ENCODE peak calls at places on chromosomes 13 and 19, in eight cellular contexts. T is astrocyte of the cerebellum, L is A549, U is IMR-90, Z is osteoblast, F is AG10803, N is HFF-Myc, Y is cardiac fibroblast. D is an unnamed sample.

GRCh38 chr13:76928456-76928855 is 19.9 kb upstream of the ACOD1 start:
- DNase-seq in N (no peak), Y (no peak), L (no peak), U (peak), Z (no peak), F (no peak), T (no peak), D (no peak)

GRCh38 chr13:98466634-98467236 is 110.2 kb downstream of the STK24 start:
- DNase-seq in L (peak), Z (peak), F (peak), N (no peak), U (peak), Y (peak), T (no peak), D (no peak)

GRCh38 chr13:89205856-89206255 is 1534.7 kb downstream of the SLITRK5 start:
- DNase-seq in F (no peak), L (no peak), Z (no peak), T (no peak), Y (no peak), N (no peak), U (no peak), D (no peak)

GRCh38 chr13:51262501-51263211 is 40.5 kb downstream of the FAM124A start:
- DNase-seq in L (no peak), U (no peak), F (no peak), N (no peak), Y (peak), Z (no peak), T (no peak), D (no peak)

GRCh38 chr19:17020823-17021222 is 5.8 kb downstream of the CPAMD8 start:
- DNase-seq in N (no peak), T (no peak), L (peak), F (no peak), U (no peak), Y (peak), Z (peak), D (no peak)

GRCh38 chr19:10116866-10117616 is 2.7 kb downstream of the EIF3G start:
- DNase-seq in Z (peak), N (no peak), L (no peak), F (no peak), Y (no peak), T (no peak), U (no peak), D (no peak)

GRCh38 chr13:33757713-33758112 is 60.2 kb upstream of the RFC3 start:
- DNase-seq in U (no peak), F (no peak), L (no peak), T (no peak), N (no peak), Z (no peak), Y (no peak), D (no peak)

GRCh38 chr13:99830931-99831330 is 140.6 kb downstream of the ZIC5 start:
- DNase-seq in T (no peak), L (no peak), Z (no peak), F (no peak), Y (no peak), U (no peak), N (no peak), D (no peak)

GRCh38 chr19:1590641-1591397 is 1.8 kb downstream of the MBD3 start:
- DNase-seq in U (no peak), N (no peak), Y (peak), Z (peak), L (peak), F (no peak), T (no peak), D (no peak)

GRCh38 chr13:98548230-98548629 is 28.7 kb downstream of the STK24 start:
- DNase-seq in Y (peak), Z (no peak), U (peak), T (no peak), L (no peak), N (no peak), F (no peak), D (no peak)

GRCh38 chr19:42250666-42251531 is 4.0 kb downstream of the ERF start:
- DNase-seq in L (no peak), T (no peak), U (peak), F (peak), N (no peak), Y (peak), Z (peak), D (no peak)

GRCh38 chr13:80408270-80408669 is 67.3 kb upstream of the SPRY2 start:
- DNase-seq in N (no peak), U (no peak), L (peak), Y (no peak), T (no peak), Z (peak), F (no peak), D (no peak)

GRCh38 chr13:30872685-30873443 is 33.2 kb upstream of the MEDAG start:
- DNase-seq in Z (peak), N (peak), U (peak), T (peak), L (no peak), Y (peak), F (peak), D (no peak)

GRCh38 chr13:25375727-25376358 is 4.1 kb downstream of the ATP8A2 start:
- DNase-seq in L (peak), Y (peak), N (peak), U (peak), T (peak), Z (peak), F (peak), D (no peak)

GRCh38 chr19:41914906-41915247 is 13.4 kb downstream of the ERFL start:
- DNase-seq in Z (no peak), T (no peak), F (no peak), Y (no peak), N (no peak), U (no peak), L (no peak), D (no peak)

GRCh38 chr19:38062959-38063786 is 156.2 kb downstream of the SIPA1L3 start:
- DNase-seq in L (no peak), U (peak), Y (no peak), F (no peak), T (no peak), N (peak), Z (no peak), D (no peak)

GRCh38 chr19:36213793-36214387 is 575 bp downstream of the ZNF565 start:
- DNase-seq in N (no peak), Z (peak), L (no peak), T (no peak), F (peak), Y (no peak), U (peak), D (no peak)

GRCh38 chr13:35092251-35092650 is 150.2 kb downstream of the NBEA start:
- DNase-seq in L (no peak), T (no peak), Y (no peak), Z (no peak), N (no peak), F (no peak), U (no peak), D (no peak)

GRCh38 chr13:39815345-39816111 is 160.1 kb downstream of the COG6 start:
- DNase-seq in Y (peak), U (no peak), F (no peak), N (no peak), Z (no peak), T (no peak), L (no peak), D (no peak)

GRCh38 chr13:49457221-49457620 is 13.1 kb downstream of the SETDB2 start:
- DNase-seq in F (peak), Y (peak), L (no peak), U (peak), Z (no peak), N (no peak), T (no peak), D (no peak)

GRCh38 chr13:28459911-28460310 is 35.0 kb downstream of the FLT1 start:
- DNase-seq in F (no peak), N (no peak), L (no peak), U (no peak), Z (no peak), Y (no peak), T (no peak), D (no peak)

GRCh38 chr19:29696045-29696682 is 18.9 kb downstream of the C19orf12 start:
- DNase-seq in Y (no peak), T (no peak), F (no peak), U (no peak), N (no peak), Z (no peak), L (no peak), D (no peak)

GRCh38 chr13:44770951-44771350 is 194.8 kb upstream of the TSC22D1 start:
- DNase-seq in N (no peak), F (no peak), U (no peak), T (no peak), L (no peak), Y (no peak), Z (peak), D (no peak)

GRCh38 chr19:3137139-3137538 is 1.3 kb downstream of the GNA15 start:
- DNase-seq in F (no peak), L (no peak), Z (peak), N (no peak), Y (no peak), U (no peak), T (no peak), D (no peak)

GRCh38 chr19:13044160-13044853 is 49.0 kb downstream of the NFIX start:
- DNase-seq in Y (peak), N (no peak), L (no peak), F (no peak), U (peak), T (peak), Z (peak), D (peak)

GRCh38 chr13:60759499-60759898 is 362.5 kb downstream of the TDRD3 start:
- DNase-seq in N (no peak), Z (no peak), T (peak), Y (peak), U (no peak), L (peak), F (no peak), D (no peak)

GRCh38 chr13:112392719-112393118 is 16.6 kb downstream of the SPACA7 start:
- DNase-seq in L (no peak), Y (no peak), Z (peak), U (no peak), T (no peak), N (no peak), F (no peak), D (no peak)

GRCh38 chr13:56356690-56357089 is 784.0 kb upstream of the PRR20A start:
- DNase-seq in T (no peak), F (no peak), Z (no peak), N (no peak), Y (no peak), U (no peak), L (no peak), D (no peak)

GRCh38 chr13:27792393-27793218 is at the start of gene GSX1:
- DNase-seq in Z (peak), N (peak), L (peak), Y (peak), T (peak), U (peak), F (peak), D (peak)

GRCh38 chr19:31351212-31352193 is 2.3 kb upstream of the TSHZ3 start:
- DNase-seq in L (peak), Z (peak), N (no peak), U (peak), F (peak), Y (peak), T (no peak), D (no peak)

GRCh38 chr19:47253467-47253881 is 2.9 kb upstream of the CCDC9 start:
- DNase-seq in Z (peak), U (peak), N (no peak), L (peak), Y (peak), F (peak), T (peak), D (no peak)

GRCh38 chr19:47284324-47284899 is 9.7 kb downstream of the INAFM1 start:
- DNase-seq in U (peak), F (peak), Z (peak), T (no peak), L (peak), Y (peak), N (peak), D (no peak)

DNA sequence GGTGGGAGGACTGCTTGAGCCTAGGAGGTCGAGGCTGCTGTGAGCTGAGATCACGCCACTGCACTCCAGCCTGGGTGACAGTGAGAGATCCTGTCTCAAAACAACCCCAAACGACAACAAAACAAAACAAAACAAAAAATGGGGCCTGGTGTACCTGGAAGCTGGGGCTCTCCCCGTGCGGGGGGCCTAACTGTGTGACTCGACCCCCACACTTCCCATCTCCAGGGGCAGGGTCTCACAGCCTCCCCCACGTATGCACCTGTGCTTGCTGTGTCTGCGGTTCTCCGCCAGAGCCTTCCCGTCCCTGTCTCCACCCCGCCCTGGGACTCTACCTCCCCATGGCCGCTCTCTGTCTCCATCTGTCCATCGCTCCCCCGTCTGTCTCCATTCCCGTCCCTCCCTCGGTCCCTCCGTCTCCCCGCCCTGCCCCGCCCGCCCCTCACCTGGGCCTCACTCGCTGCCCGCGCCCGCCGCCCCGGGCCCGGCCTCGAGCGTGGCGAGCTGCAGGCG is 758 bp downstream of the TMEM238 start:
- DNase-seq in T (no peak), Z (no peak), Y (no peak), N (no peak), F (no peak), L (no peak), U (no peak), D (no peak)
- TF ChIP-seq CTCF in T (no peak), Z (no peak), Y (no peak), N (no peak), F (no peak), L (no peak), U (no peak), D (no peak)

GRCh38 chr13:53201454-53202225 is 173.0 kb downstream of the OLFM4 start:
- DNase-seq in N (no peak), U (no peak), Z (peak), L (no peak), Y (no peak), F (no peak), T (no peak), D (no peak)
- TF ChIP-seq CTCF in N (no peak), U (no peak), Z (no peak), L (no peak), Y (no peak), F (no peak), T (peak), D (no peak)

DNA sequence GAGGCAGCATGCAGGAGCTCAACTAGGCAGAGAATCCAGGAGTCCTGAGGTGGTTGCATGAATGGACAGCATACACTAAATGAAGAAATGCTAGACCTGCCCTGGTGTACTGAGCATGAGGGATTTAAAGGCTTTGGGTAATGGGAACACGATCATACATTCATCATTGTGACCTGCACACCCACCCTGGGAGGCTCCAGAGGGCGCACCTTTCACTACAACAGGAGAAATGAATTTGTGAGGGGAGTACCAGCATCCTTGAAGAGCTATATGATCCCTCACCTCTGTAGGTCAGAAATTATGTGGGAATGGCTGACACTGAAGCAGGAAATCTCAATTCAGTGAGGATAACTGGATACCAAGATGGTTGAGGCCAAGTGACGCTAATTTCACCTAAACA is 8.9 kb downstream of the KLK2 start:
- DNase-seq in T (no peak), L (no peak), N (no peak), U (no peak), Y (no peak), Z (no peak), F (no peak), D (no peak)
- TF ChIP-seq CTCF in T (no peak), L (no peak), N (peak), U (no peak), Y (no peak), Z (no peak), F (no peak), D (no peak)

GRCh38 chr19:56273563-56274117 is 1.1 kb downstream of the EDDM13 start:
- DNase-seq in T (no peak), Y (peak), U (peak), N (peak), F (peak), Z (no peak), L (no peak), D (no peak)
- TF ChIP-seq CTCF in T (no peak), Y (no peak), U (no peak), N (no peak), F (no peak), Z (no peak), L (no peak), D (no peak)